ENCODE peak calls at places on chromosomes 13 and 19, in eight cellular contexts. L is mesenteric fat pad; E is OCI-LY7; K is choroid plexus epithelial cell; X is CD8-positive, alpha-beta T cell; W is HS-27A; C is progenitor cell of endocrine pancreas; J is non-pigmented ciliary epithelial cell. F is an unnamed sample.

GRCh38 chr19:47284324-47284899 is 9.7 kb downstream of the INAFM1 start:
- DNase-seq in L (no peak), E (peak; percentile 68), K (peak; percentile 78), X (peak; percentile 46), W (no peak), C (peak; percentile 31), J (no peak), F (no peak)

GRCh38 chr13:100409132-100409531 is 179.5 kb downstream of the GGACT start:
- DNase-seq in L (no peak), E (no peak), K (no peak), X (no peak), W (no peak), C (no peak), J (no peak), F (no peak)

GRCh38 chr13:110135977-110136597 is 170.9 kb downstream of the COL4A1 start:
- DNase-seq in L (no peak), E (no peak), K (no peak), X (no peak), W (no peak), C (no peak), J (no peak), F (no peak)

GRCh38 chr13:103299079-103299478 is 232.9 kb upstream of the SLC10A2 start:
- DNase-seq in L (no peak), E (no peak), K (no peak), X (no peak), W (no peak), C (no peak), J (no peak), F (no peak)

GRCh38 chr13:30708541-30708940 is 26.8 kb upstream of the ALOX5AP start:
- DNase-seq in L (no peak), E (no peak), K (peak; percentile 88), X (no peak), W (no peak), C (no peak), J (peak; percentile 52), F (no peak)

GRCh38 chr13:112891477-112892401 is 77.3 kb upstream of the MCF2L start:
- DNase-seq in L (no peak), E (no peak), K (no peak), X (no peak), W (no peak), C (no peak), J (no peak), F (no peak)

GRCh38 chr19:35222373-35223005 is 6.0 kb downstream of the FAM187B start:
- DNase-seq in L (peak; percentile 53), E (peak; percentile 54), K (no peak), X (no peak), W (no peak), C (no peak), J (no peak), F (no peak)

GRCh38 chr13:75495938-75496337 is 14.0 kb upstream of the TBC1D4 start:
- DNase-seq in L (no peak), E (no peak), K (peak; percentile 93), X (no peak), W (peak; percentile 9), C (no peak), J (peak; percentile 66), F (no peak)

GRCh38 chr13:97855570-97855970 is 97.9 kb upstream of the IPO5 start:
- DNase-seq in L (no peak), E (peak; percentile 61), K (peak; percentile 90), X (no peak), W (peak; percentile 24), C (peak; percentile 10), J (peak; percentile 37), F (peak; percentile 87)

GRCh38 chr19:7915250-7916136 is 863 bp downstream of the TGFBR3L start:
- DNase-seq in L (no peak), E (no peak), K (no peak), X (no peak), W (no peak), C (no peak), J (no peak), F (no peak)

GRCh38 chr19:42634409-42635232 is 39.9 kb upstream of the CEACAM8 start:
- DNase-seq in L (no peak), E (peak; percentile 45), K (peak; percentile 57), X (peak; percentile 24), W (peak; percentile 50), C (no peak), J (no peak), F (no peak)

GRCh38 chr13:102838273-102838672 is 7.6 kb upstream of the ERCC5 start:
- DNase-seq in L (no peak), E (no peak), K (no peak), X (no peak), W (no peak), C (no peak), J (no peak), F (no peak)

GRCh38 chr19:18364826-18365528 is 21.0 kb upstream of the GDF15 start:
- DNase-seq in L (no peak), E (peak; percentile 26), K (peak; percentile 100), X (no peak), W (peak; percentile 85), C (no peak), J (peak; percentile 100), F (peak; percentile 98)